ENCODE peak calls at places on chromosomes 6 and 20, in five cellular contexts. One of them, this sample, is unnamed.

GRCh38 chr20:34017610-34018009 is 23.9 kb downstream of the RALY start:
- DNase-seq in activated naive CD4-positive, alpha-beta T cell: no peak
- DNase-seq in occipital lobe: no peak
- DNase-seq in WTC11: no peak
- DNase-seq in cardiac fibroblast: peak; percentile 31
- DNase-seq in this sample: no peak

GRCh38 chr6:3291987-3292386 is 33.2 kb downstream of the PSMG4 start:
- DNase-seq in activated naive CD4-positive, alpha-beta T cell: no peak
- DNase-seq in occipital lobe: no peak
- DNase-seq in WTC11: peak; percentile 2
- DNase-seq in cardiac fibroblast: peak; percentile 18
- DNase-seq in this sample: no peak

GRCh38 chr6:30480536-30481156 is 8.7 kb upstream of the HLA-E start:
- DNase-seq in activated naive CD4-positive, alpha-beta T cell: no peak
- DNase-seq in occipital lobe: no peak
- DNase-seq in WTC11: no peak
- DNase-seq in cardiac fibroblast: no peak
- DNase-seq in this sample: no peak

GRCh38 chr20:61857414-61857775 is 208.3 kb downstream of the TAF4 start:
- DNase-seq in activated naive CD4-positive, alpha-beta T cell: no peak
- DNase-seq in occipital lobe: no peak
- DNase-seq in WTC11: no peak
- DNase-seq in cardiac fibroblast: no peak
- DNase-seq in this sample: no peak

GRCh38 chr20:36886859-36887778 is 11.2 kb downstream of the TLDC2 start:
- DNase-seq in activated naive CD4-positive, alpha-beta T cell: peak; percentile 71
- DNase-seq in occipital lobe: peak; percentile 73
- DNase-seq in WTC11: peak; percentile 96
- DNase-seq in cardiac fibroblast: peak; percentile 79
- DNase-seq in this sample: peak; percentile 55

GRCh38 chr6:105374010-105374420 is 28.9 kb downstream of the PREP start:
- DNase-seq in activated naive CD4-positive, alpha-beta T cell: no peak
- DNase-seq in occipital lobe: no peak
- DNase-seq in WTC11: no peak
- DNase-seq in cardiac fibroblast: peak; percentile 67
- DNase-seq in this sample: no peak

GRCh38 chr6:170385506-170385905 is 78.9 kb downstream of the FAM120B start:
- DNase-seq in activated naive CD4-positive, alpha-beta T cell: no peak
- DNase-seq in occipital lobe: no peak
- DNase-seq in WTC11: no peak
- DNase-seq in cardiac fibroblast: no peak
- DNase-seq in this sample: no peak

GRCh38 chr6:95078457-95078856 is 498.9 kb upstream of the MANEA start:
- DNase-seq in activated naive CD4-positive, alpha-beta T cell: no peak
- DNase-seq in occipital lobe: no peak
- DNase-seq in WTC11: no peak
- DNase-seq in cardiac fibroblast: no peak
- DNase-seq in this sample: no peak

GRCh38 chr6:112468359-112468758 is 121.2 kb downstream of the RFPL4B start:
- DNase-seq in activated naive CD4-positive, alpha-beta T cell: no peak
- DNase-seq in occipital lobe: no peak
- DNase-seq in WTC11: no peak
- DNase-seq in cardiac fibroblast: peak; percentile 10
- DNase-seq in this sample: no peak

This sample was measured in C1 segment of cervical spinal cord.